ENCODE peak calls at places on chromosomes 4 and X, in four cellular contexts. A, F, N and U are unnamed samples.

GRCh38 chrX:17174671-17175070 is 200.3 kb upstream of the NHS start:
- DNase-seq in A (no peak), F (no peak), N (no peak), U (no peak)

GRCh38 chr4:41318839-41319530 is 62.3 kb downstream of the UCHL1 start:
- DNase-seq in A (no peak), F (no peak), N (no peak), U (no peak)

GRCh38 chrX:45722471-45722870 is 521.8 kb upstream of the DIPK2B start:
- DNase-seq in A (no peak), F (no peak), N (no peak), U (no peak)

GRCh38 chr4:2257361-2258001 is 4.4 kb downstream of the MXD4 start:
- DNase-seq in A (peak), F (no peak), N (no peak), U (no peak)

GRCh38 chrX:22164770-22165388 is 107.8 kb upstream of the CBLL2 start:
- DNase-seq in A (no peak), F (no peak), N (no peak), U (no peak)

GRCh38 chrX:9153299-9153698 is 119.4 kb upstream of the FAM9B start:
- DNase-seq in A (no peak), F (no peak), N (no peak), U (no peak)

GRCh38 chrX:97547873-97548578 is 664.3 kb downstream of the RPA4 start:
- DNase-seq in A (no peak), F (no peak), N (no peak), U (no peak)

GRCh38 chr4:4735870-4736269 is 123.6 kb upstream of the MSX1 start:
- DNase-seq in A (no peak), F (no peak), N (no peak), U (no peak)

GRCh38 chr4:36165256-36166005 is 78.9 kb downstream of the ARAP2 start:
- DNase-seq in A (no peak), F (no peak), N (no peak), U (no peak)

GRCh38 chr4:2798399-2799301 is 5.8 kb downstream of the SH3BP2 start:
- DNase-seq in A (peak), F (no peak), N (no peak), U (peak)

GRCh38 chr4:26854701-26855100 is 5.9 kb upstream of the STIM2 start:
- DNase-seq in A (no peak), F (no peak), N (no peak), U (no peak)

GRCh38 chr4:151801547-151802516 is 41.0 kb upstream of the GATB start:
- DNase-seq in A (no peak), F (peak), N (peak), U (no peak)

GRCh38 chr4:8745828-8746225 is 125.8 kb downstream of the HMX1 start:
- DNase-seq in A (no peak), F (no peak), N (no peak), U (peak)

GRCh38 chr4:48173055-48173991 is 39.3 kb upstream of the TXK start:
- DNase-seq in A (no peak), F (no peak), N (no peak), U (no peak)

GRCh38 chrX:112852850-112853249 is 12.2 kb upstream of the AMOT start:
- DNase-seq in A (no peak), F (no peak), N (no peak), U (no peak)

GRCh38 chr4:83618991-83619390 is 83.1 kb downstream of the GPAT3 start:
- DNase-seq in A (no peak), F (no peak), N (no peak), U (no peak)

GRCh38 chrX:110563276-110563675 is 204.6 kb downstream of the RTL9 start:
- DNase-seq in A (no peak), F (no peak), N (no peak), U (no peak)

DNA sequence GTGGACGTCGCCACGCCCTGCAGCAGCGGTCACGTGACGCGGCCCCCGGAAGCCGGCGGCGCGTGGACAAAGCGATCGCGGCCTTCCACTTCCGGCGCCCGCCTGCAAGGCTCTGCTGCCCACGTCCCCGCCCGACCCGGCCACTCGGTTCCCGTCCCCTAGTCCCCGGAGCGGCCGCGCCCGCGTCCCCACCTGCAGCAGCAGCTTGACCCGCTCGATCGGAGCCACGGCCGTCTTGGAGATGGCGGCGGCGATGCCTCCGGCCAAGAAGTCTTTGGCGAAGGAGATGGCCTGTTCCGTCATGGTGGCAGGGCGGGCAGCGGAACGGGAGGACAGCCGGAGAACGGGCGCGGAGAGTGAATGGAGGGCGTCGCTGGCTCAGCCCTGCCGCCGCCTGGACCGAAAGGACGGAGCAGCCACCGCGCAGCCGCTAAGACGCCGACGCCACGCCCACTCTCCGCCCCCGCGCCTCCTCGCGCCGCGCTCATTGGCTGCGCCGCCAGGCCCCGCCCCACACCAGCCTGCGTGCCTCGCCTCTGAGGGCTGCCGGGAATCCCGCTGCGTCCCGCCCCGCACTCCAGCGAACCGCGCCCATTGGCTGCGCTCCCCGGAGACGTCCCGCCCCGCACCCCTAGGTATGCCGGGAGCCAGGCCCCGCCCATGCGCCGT is at the start of gene SLC25A6:
- DNase-seq in A (peak), F (peak), N (peak), U (peak)
- TF ChIP-seq CTCF in A (no peak), F (no peak), N (peak), U (peak)

GRCh38 chrX:25202827-25203226 is 187.1 kb upstream of the ARX start:
- DNase-seq in A (no peak), F (no peak), N (no peak), U (no peak)
- TF ChIP-seq CTCF in A (no peak), F (no peak), N (no peak), U (no peak)

GRCh38 chrX:124098089-124098488 is 136.6 kb downstream of the STAG2 start:
- DNase-seq in A (no peak), F (no peak), N (peak), U (no peak)
- TF ChIP-seq CTCF in A (peak), F (peak), N (peak), U (peak)

GRCh38 chr4:185312699-185313098 is 83.0 kb downstream of the LRP2BP start:
- DNase-seq in A (no peak), F (no peak), N (no peak), U (no peak)

GRCh38 chr4:185322805-185323204 is 72.9 kb downstream of the LRP2BP start:
- DNase-seq in A (no peak), F (no peak), N (no peak), U (no peak)

GRCh38 chr4:185318679-185319078 is 77.0 kb downstream of the LRP2BP start:
- DNase-seq in A (no peak), F (no peak), N (no peak), U (no peak)

GRCh38 chr4:185317880-185318279 is 77.8 kb downstream of the LRP2BP start:
- DNase-seq in A (no peak), F (no peak), N (no peak), U (no peak)
- TF ChIP-seq CTCF in A (no peak), F (no peak), N (no peak), U (no peak)

GRCh38 chrX:105698386-105698785 is 124.0 kb upstream of the NRK start:
- DNase-seq in A (no peak), F (no peak), N (no peak), U (no peak)

GRCh38 chrX:105700316-105700715 is 122.0 kb upstream of the NRK start:
- DNase-seq in A (no peak), F (no peak), N (no peak), U (no peak)

GRCh38 chrX:105703876-105704275 is 118.5 kb upstream of the NRK start:
- DNase-seq in A (no peak), F (no peak), N (no peak), U (no peak)

GRCh38 chrX:105706041-105706440 is 116.3 kb upstream of the NRK start:
- DNase-seq in A (no peak), F (no peak), N (no peak), U (no peak)

DNA sequence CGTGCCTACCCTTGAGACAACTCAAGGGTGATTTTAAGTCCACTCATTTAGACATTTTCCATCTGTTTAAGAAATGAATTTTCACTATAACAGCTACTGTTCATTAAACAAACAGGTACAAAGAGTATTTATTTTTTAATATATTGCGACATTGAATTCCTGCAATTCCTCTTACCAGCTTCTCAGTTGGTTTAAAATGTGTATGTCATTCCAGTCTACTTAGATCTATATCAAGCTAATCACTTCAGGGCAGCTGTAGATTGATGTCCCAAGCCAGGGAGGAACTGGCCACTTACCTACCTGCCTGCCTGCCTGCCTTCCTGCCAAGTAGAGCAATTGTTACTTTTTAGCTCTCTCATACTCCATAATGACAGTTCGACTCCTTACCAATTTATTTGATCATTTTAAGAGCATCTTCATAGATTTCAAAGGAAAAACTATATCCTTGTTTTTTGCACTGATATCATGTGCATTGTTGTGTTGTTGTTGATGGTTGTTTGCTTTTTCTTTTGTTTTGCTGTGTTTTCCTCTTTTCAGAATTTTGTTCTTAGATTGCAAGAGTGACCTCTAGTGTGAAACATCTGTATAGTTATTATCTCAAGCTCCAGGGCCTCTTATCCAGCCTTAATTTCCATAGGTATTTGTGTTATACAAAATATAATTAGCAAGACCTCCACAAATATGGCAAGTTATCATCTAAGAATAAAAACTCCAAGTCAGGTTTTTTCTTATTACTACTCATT is 120.9 kb upstream of the NRK start:
- DNase-seq in A (no peak), F (no peak), N (no peak), U (no peak)
- TF ChIP-seq CTCF in A (no peak), F (no peak), N (peak), U (no peak)

DNA sequence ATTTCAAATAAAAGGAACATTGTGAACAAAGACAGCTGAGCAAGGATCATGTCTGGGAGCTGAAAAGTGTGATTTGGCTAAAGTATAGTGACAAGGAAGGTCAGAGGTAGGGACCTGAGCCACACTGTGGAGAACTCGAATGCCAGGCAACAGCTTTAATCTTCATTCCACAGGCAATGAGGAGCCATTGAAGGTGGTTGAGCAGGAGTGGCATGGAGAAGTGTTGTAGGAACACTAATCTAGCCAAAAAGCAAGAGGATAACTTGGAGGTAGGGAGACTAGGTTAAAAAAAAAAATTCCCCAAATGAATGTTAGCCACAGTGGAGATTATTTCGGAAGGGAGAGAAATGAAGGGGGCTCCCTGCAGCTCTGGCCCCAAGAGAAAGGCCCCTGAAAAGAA is 286.9 kb downstream of the BCOR start:
- DNase-seq in A (no peak), F (no peak), N (no peak), U (no peak)
- TF ChIP-seq CTCF in A (no peak), F (no peak), N (no peak), U (no peak)